ENCODE peak calls at places on chromosomes 16 and 17, in nine cellular contexts. One of them, this sample, is unnamed.

GRCh38 chr17:47713980-47714689 is 18.9 kb upstream of the TBX21 start:
- DNase-seq in iris pigment epithelial cell: no peak
- DNase-seq in left cardiac atrium: no peak
- DNase-seq in GM18507: no peak
- DNase-seq in HFFc6: no peak
- DNase-seq in stimulated activated CD4-positive, alpha-beta T cell treated with anti-CD3 and anti-CD28 coated beads, Interleukin-4, amount 100 ng/mL, for 48 hours: no peak
- DNase-seq in astrocyte of the spinal cord: no peak
- DNase-seq in hippocampal formation: no peak
- DNase-seq in T-helper 1 cell: no peak
- DNase-seq in this sample: no peak

GRCh38 chr17:46194393-46195216 is 1.4 kb upstream of the KANSL1 start:
- DNase-seq in stimulated activated CD4-positive, alpha-beta T cell treated with anti-CD3 and anti-CD28 coated beads, Interleukin-4, amount 100 ng/mL, for 48 hours: no peak
- DNase-seq in GM18507: no peak
- DNase-seq in astrocyte of the spinal cord: peak
- DNase-seq in iris pigment epithelial cell: peak
- DNase-seq in HFFc6: peak
- DNase-seq in left cardiac atrium: no peak
- DNase-seq in T-helper 1 cell: peak
- DNase-seq in hippocampal formation: peak
- DNase-seq in this sample: no peak

GRCh38 chr16:80107900-80108299 is 432.9 kb upstream of the DYNLRB2 start:
- DNase-seq in HFFc6: no peak
- DNase-seq in hippocampal formation: no peak
- DNase-seq in stimulated activated CD4-positive, alpha-beta T cell treated with anti-CD3 and anti-CD28 coated beads, Interleukin-4, amount 100 ng/mL, for 48 hours: no peak
- DNase-seq in astrocyte of the spinal cord: peak
- DNase-seq in iris pigment epithelial cell: no peak
- DNase-seq in T-helper 1 cell: no peak
- DNase-seq in left cardiac atrium: no peak
- DNase-seq in GM18507: no peak
- DNase-seq in this sample: no peak

GRCh38 chr16:29975811-29976511 is 2.3 kb downstream of the TAOK2 start:
- DNase-seq in left cardiac atrium: no peak
- DNase-seq in stimulated activated CD4-positive, alpha-beta T cell treated with anti-CD3 and anti-CD28 coated beads, Interleukin-4, amount 100 ng/mL, for 48 hours: no peak
- DNase-seq in hippocampal formation: no peak
- DNase-seq in astrocyte of the spinal cord: no peak
- DNase-seq in HFFc6: no peak
- DNase-seq in T-helper 1 cell: no peak
- DNase-seq in iris pigment epithelial cell: no peak
- DNase-seq in GM18507: no peak
- DNase-seq in this sample: no peak

GRCh38 chr16:4811773-4812172 is 9.3 kb upstream of the ROGDI start:
- DNase-seq in HFFc6: no peak
- DNase-seq in hippocampal formation: no peak
- DNase-seq in GM18507: no peak
- DNase-seq in left cardiac atrium: no peak
- DNase-seq in stimulated activated CD4-positive, alpha-beta T cell treated with anti-CD3 and anti-CD28 coated beads, Interleukin-4, amount 100 ng/mL, for 48 hours: no peak
- DNase-seq in iris pigment epithelial cell: no peak
- DNase-seq in T-helper 1 cell: no peak
- DNase-seq in astrocyte of the spinal cord: no peak
- DNase-seq in this sample: no peak

GRCh38 chr17:1019451-1019850 is 22.5 kb downstream of the TIMM22 start:
- DNase-seq in GM18507: no peak
- DNase-seq in iris pigment epithelial cell: no peak
- DNase-seq in left cardiac atrium: peak
- DNase-seq in astrocyte of the spinal cord: no peak
- DNase-seq in hippocampal formation: no peak
- DNase-seq in HFFc6: no peak
- DNase-seq in T-helper 1 cell: no peak
- DNase-seq in stimulated activated CD4-positive, alpha-beta T cell treated with anti-CD3 and anti-CD28 coated beads, Interleukin-4, amount 100 ng/mL, for 48 hours: no peak
- DNase-seq in this sample: no peak

GRCh38 chr17:9151091-9151490 is 129.8 kb downstream of the NTN1 start:
- DNase-seq in hippocampal formation: no peak
- DNase-seq in iris pigment epithelial cell: no peak
- DNase-seq in stimulated activated CD4-positive, alpha-beta T cell treated with anti-CD3 and anti-CD28 coated beads, Interleukin-4, amount 100 ng/mL, for 48 hours: no peak
- DNase-seq in astrocyte of the spinal cord: no peak
- DNase-seq in HFFc6: no peak
- DNase-seq in GM18507: no peak
- DNase-seq in T-helper 1 cell: no peak
- DNase-seq in left cardiac atrium: no peak
- DNase-seq in this sample: no peak

GRCh38 chr16:88337538-88337937 is 45.2 kb upstream of the ZNF469 start:
- DNase-seq in astrocyte of the spinal cord: no peak
- DNase-seq in left cardiac atrium: no peak
- DNase-seq in stimulated activated CD4-positive, alpha-beta T cell treated with anti-CD3 and anti-CD28 coated beads, Interleukin-4, amount 100 ng/mL, for 48 hours: no peak
- DNase-seq in T-helper 1 cell: no peak
- DNase-seq in GM18507: no peak
- DNase-seq in hippocampal formation: no peak
- DNase-seq in iris pigment epithelial cell: no peak
- DNase-seq in HFFc6: no peak
- DNase-seq in this sample: no peak

GRCh38 chr17:16407911-16408588 is 7.3 kb upstream of the TRPV2 start:
- DNase-seq in astrocyte of the spinal cord: peak
- DNase-seq in iris pigment epithelial cell: peak
- DNase-seq in T-helper 1 cell: no peak
- DNase-seq in stimulated activated CD4-positive, alpha-beta T cell treated with anti-CD3 and anti-CD28 coated beads, Interleukin-4, amount 100 ng/mL, for 48 hours: no peak
- DNase-seq in hippocampal formation: peak
- DNase-seq in HFFc6: no peak
- DNase-seq in left cardiac atrium: peak
- DNase-seq in GM18507: peak
- DNase-seq in this sample: peak

GRCh38 chr17:38358586-38359513 is 7.2 kb downstream of the SOCS7 start:
- DNase-seq in left cardiac atrium: no peak
- DNase-seq in GM18507: no peak
- DNase-seq in astrocyte of the spinal cord: no peak
- DNase-seq in T-helper 1 cell: no peak
- DNase-seq in stimulated activated CD4-positive, alpha-beta T cell treated with anti-CD3 and anti-CD28 coated beads, Interleukin-4, amount 100 ng/mL, for 48 hours: no peak
- DNase-seq in hippocampal formation: no peak
- DNase-seq in iris pigment epithelial cell: no peak
- DNase-seq in HFFc6: no peak
- DNase-seq in this sample: no peak

GRCh38 chr16:66476328-66477027 is 49.4 kb downstream of the BEAN1 start:
- DNase-seq in astrocyte of the spinal cord: no peak
- DNase-seq in HFFc6: no peak
- DNase-seq in T-helper 1 cell: no peak
- DNase-seq in left cardiac atrium: no peak
- DNase-seq in hippocampal formation: no peak
- DNase-seq in GM18507: no peak
- DNase-seq in stimulated activated CD4-positive, alpha-beta T cell treated with anti-CD3 and anti-CD28 coated beads, Interleukin-4, amount 100 ng/mL, for 48 hours: peak
- DNase-seq in iris pigment epithelial cell: no peak
- DNase-seq in this sample: no peak

GRCh38 chr17:34990921-34991365 is 10.6 kb downstream of the LIG3 start:
- DNase-seq in astrocyte of the spinal cord: no peak
- DNase-seq in T-helper 1 cell: no peak
- DNase-seq in hippocampal formation: no peak
- DNase-seq in GM18507: no peak
- DNase-seq in iris pigment epithelial cell: no peak
- DNase-seq in left cardiac atrium: no peak
- DNase-seq in HFFc6: no peak
- DNase-seq in stimulated activated CD4-positive, alpha-beta T cell treated with anti-CD3 and anti-CD28 coated beads, Interleukin-4, amount 100 ng/mL, for 48 hours: no peak
- DNase-seq in this sample: no peak

GRCh38 chr16:30844671-30845449 is 49.0 kb downstream of the BCL7C start:
- DNase-seq in GM18507: peak
- DNase-seq in left cardiac atrium: peak
- DNase-seq in astrocyte of the spinal cord: peak
- DNase-seq in T-helper 1 cell: peak
- DNase-seq in HFFc6: peak
- DNase-seq in stimulated activated CD4-positive, alpha-beta T cell treated with anti-CD3 and anti-CD28 coated beads, Interleukin-4, amount 100 ng/mL, for 48 hours: peak
- DNase-seq in iris pigment epithelial cell: peak
- DNase-seq in hippocampal formation: peak
- DNase-seq in this sample: peak